ENCODE peak calls at places on chromosomes 7 and 10, in four cellular contexts. A is cardiac septum; O is stimulated activated naive CD8-positive, alpha-beta T cell treated with anti-CD3 and anti-CD28 coated beads, Interleukin-15, Interleukin-2, amounts not matched to agents 100 U/mL and 50 U/mL, for 24 hours; C is naive thymus-derived CD4-positive, alpha-beta T cell. B is an unnamed sample.

GRCh38 chr7:30172451-30172850 is 37.7 kb downstream of the MTURN start:
- DNase-seq in C (no peak), O (no peak), A (no peak), B (no peak)

GRCh38 chr7:93715234-93715633 is 140.7 kb upstream of the CALCR start:
- DNase-seq in O (peak; percentile 37), A (peak; percentile 69), C (peak; percentile 21), B (no peak)

GRCh38 chr10:110335314-110336064 is 30.8 kb upstream of the SMNDC1 start:
- DNase-seq in C (no peak), O (no peak), A (no peak), B (no peak)

GRCh38 chr10:21212912-21213311 is 312.6 kb downstream of the SKIDA1 start:
- DNase-seq in O (no peak), A (no peak), C (no peak), B (no peak)

GRCh38 chr10:81498152-81498551 is 376.8 kb upstream of the NRG3 start:
- DNase-seq in A (no peak), C (no peak), O (no peak), B (no peak)

GRCh38 chr10:122422266-122422980 is 32.0 kb upstream of the ARMS2 start:
- DNase-seq in C (no peak), A (no peak), O (peak; percentile 12), B (no peak)

GRCh38 chr7:158957921-158958471 is 101.6 kb downstream of the DYNC2I1 start:
- DNase-seq in C (peak; percentile 32), O (peak; percentile 23), A (no peak), B (no peak)

GRCh38 chr10:77458986-77459590 is 178.5 kb downstream of the KCNMA1 start:
- DNase-seq in A (no peak), C (no peak), O (no peak), B (no peak)

GRCh38 chr7:74379938-74380337 is 73.8 kb upstream of the GTF2IRD1 start:
- DNase-seq in C (no peak), O (no peak), A (no peak), B (no peak)

GRCh38 chr10:128318868-128319267 is 192.6 kb upstream of the MKI67 start:
- DNase-seq in A (no peak), C (no peak), O (no peak), B (no peak)

GRCh38 chr7:48299580-48300169 is 128.4 kb downstream of the ABCA13 start:
- DNase-seq in C (peak; percentile 33), A (no peak), O (peak; percentile 59), B (no peak)

GRCh38 chr10:126459878-126460481 is 71.7 kb upstream of the ADAM12 start:
- DNase-seq in A (no peak), O (no peak), C (no peak), B (no peak)

GRCh38 chr7:30285531-30286284 is 1.3 kb downstream of the ZNRF2 start:
- DNase-seq in A (no peak), O (peak; percentile 65), C (peak; percentile 65), B (peak; percentile 26)

GRCh38 chr7:151382079-151382885 is 27.6 kb downstream of the WDR86 start:
- DNase-seq in A (no peak), O (peak; percentile 24), C (no peak), B (no peak)

GRCh38 chr7:47039899-47040298 is 542.0 kb downstream of the TNS3 start:
- DNase-seq in C (no peak), A (no peak), O (no peak), B (no peak)

GRCh38 chr10:80131499-80131901 is 1.0 kb upstream of the PLAC9 start:
- DNase-seq in A (peak; percentile 22), O (no peak), C (no peak), B (no peak)

GRCh38 chr7:99720370-99721128 is 14.4 kb downstream of the CYP3A7 start:
- DNase-seq in A (no peak), C (no peak), O (no peak), B (no peak)

GRCh38 chr10:98030093-98030821 is at the start of gene CRTAC1:
- DNase-seq in O (peak; percentile 5), C (no peak), A (no peak), B (peak; percentile 16)

GRCh38 chr10:30557884-30558283 is 71.7 kb downstream of the LYZL2 start:
- DNase-seq in C (no peak), A (no peak), O (no peak), B (no peak)

GRCh38 chr7:47573758-47574472 is 8.0 kb downstream of the TNS3 start:
- DNase-seq in O (no peak), C (no peak), A (no peak), B (no peak)

GRCh38 chr7:158447206-158448171 is 140.1 kb downstream of the PTPRN2 start:
- DNase-seq in A (peak; percentile 64), O (no peak), C (no peak), B (no peak)

GRCh38 chr10:73159038-73159648 is 8.7 kb downstream of the ECD start:
- DNase-seq in O (peak; percentile 64), C (peak; percentile 35), A (no peak), B (peak; percentile 50)

GRCh38 chr10:119450606-119451304 is 91.8 kb downstream of the RGS10 start:
- DNase-seq in C (no peak), A (no peak), O (no peak), B (no peak)

GRCh38 chr10:126369125-126369708 is 19.1 kb downstream of the ADAM12 start:
- DNase-seq in C (no peak), A (no peak), O (no peak), B (no peak)

GRCh38 chr10:103781329-103782061 is 73.9 kb downstream of the SH3PXD2A start:
- DNase-seq in C (no peak), O (no peak), A (no peak), B (no peak)

GRCh38 chr7:76291346-76292205 is 10.9 kb upstream of the HSPB1 start:
- DNase-seq in O (peak; percentile 92), C (peak; percentile 93), A (peak; percentile 95), B (peak; percentile 82)

GRCh38 chr7:158858592-158859503 is 2.5 kb downstream of the DYNC2I1 start:
- DNase-seq in C (no peak), A (no peak), O (no peak), B (no peak)

GRCh38 chr7:77422500-77422899 is 6.4 kb upstream of the GSAP start:
- DNase-seq in A (no peak), O (no peak), C (no peak), B (no peak)

GRCh38 chr7:83876593-83876992 is 227.7 kb upstream of the SEMA3E start:
- DNase-seq in A (no peak), C (no peak), O (no peak), B (no peak)

GRCh38 chr10:48507494-48507893 is 97.4 kb downstream of the ARHGAP22 start:
- DNase-seq in C (peak; percentile 1), A (no peak), O (no peak), B (no peak)

GRCh38 chr7:143884978-143885559 is 16.9 kb downstream of the TCAF1 start:
- DNase-seq in O (peak; percentile 57), A (no peak), C (no peak), B (no peak)

GRCh38 chr7:34759477-34760125 is 101.6 kb downstream of the NPSR1 start:
- DNase-seq in O (no peak), C (no peak), A (no peak), B (no peak)

GRCh38 chr7:141649865-141650499 is 52.0 kb downstream of the DENND11 start:
- DNase-seq in O (no peak), C (no peak), A (no peak), B (peak; percentile 25)

GRCh38 chr10:51501396-51501795 is 198.0 kb downstream of the CSTF2T start:
- DNase-seq in O (no peak), C (no peak), A (no peak), B (no peak)

GRCh38 chr7:158944950-158945349 is 88.6 kb downstream of the DYNC2I1 start:
- DNase-seq in A (peak; percentile 51), O (no peak), C (no peak), B (no peak)